ENCODE peak calls at places on chromosome 18, in four cellular contexts. I is IMR-90, W is left ventricle myocardium inferior, V is PC-3. L is an unnamed sample.

GRCh38 chr18:2515908-2516625 is 55.2 kb downstream of the METTL4 start:
- DNase-seq in I (peak), W (no peak), V (peak), L (no peak)

GRCh38 chr18:67359868-67360838 is 156.4 kb downstream of the DSEL start:
- DNase-seq in I (peak), W (no peak), V (peak), L (peak)

GRCh38 chr18:23106575-23106974 is 28.7 kb upstream of the CABLES1 start:
- DNase-seq in I (peak), W (no peak), V (peak), L (no peak)

GRCh38 chr18:25465152-25465790 is 113.3 kb upstream of the ZNF521 start:
- DNase-seq in I (no peak), W (no peak), V (no peak), L (no peak)

GRCh38 chr18:934518-935123 is 29.9 kb downstream of the ADCYAP1 start:
- DNase-seq in I (no peak), W (no peak), V (no peak), L (no peak)

GRCh38 chr18:7272268-7273049 is 41.6 kb downstream of the LRRC30 start:
- DNase-seq in I (peak), W (peak), V (peak), L (peak)

GRCh38 chr18:48676756-48677368 is 138.0 kb downstream of the CTIF start:
- DNase-seq in I (peak), W (peak), V (peak), L (peak)

GRCh38 chr18:46810481-46811000 is 53.7 kb upstream of the ST8SIA5 start:
- DNase-seq in I (no peak), W (no peak), V (no peak), L (no peak)

GRCh38 chr18:49052891-49053644 is 102.3 kb upstream of the SMAD7 start:
- DNase-seq in I (peak), W (no peak), V (peak), L (no peak)

GRCh38 chr18:46481847-46482245 is 175.2 kb downstream of the LOXHD1 start:
- DNase-seq in I (no peak), W (no peak), V (peak), L (no peak)

GRCh38 chr18:56574827-56575226 is 63.6 kb downstream of the TXNL1 start:
- DNase-seq in I (peak), W (peak), V (no peak), L (peak)

GRCh38 chr18:39571511-39571910 is 2005.9 kb upstream of the CELF4 start:
- DNase-seq in I (peak), W (no peak), V (peak), L (no peak)

GRCh38 chr18:70649683-70650082 is 360.8 kb downstream of the SOCS6 start:
- DNase-seq in I (no peak), W (no peak), V (no peak), L (no peak)

GRCh38 chr18:47265197-47265596 is 13.7 kb upstream of the SKOR2 start:
- DNase-seq in I (peak), W (no peak), V (peak), L (no peak)

GRCh38 chr18:370753-371615 is 103.1 kb upstream of the THOC1 start:
- DNase-seq in I (no peak), W (no peak), V (no peak), L (no peak)

GRCh38 chr18:48613589-48613988 is 74.8 kb downstream of the CTIF start:
- DNase-seq in I (peak), W (peak), V (no peak), L (peak)

GRCh38 chr18:34083910-34084309 is 140.8 kb downstream of the NOL4 start:
- DNase-seq in I (no peak), W (no peak), V (no peak), L (no peak)

GRCh38 chr18:48132993-48133674 is 202.7 kb upstream of the SMAD2 start:
- DNase-seq in I (no peak), W (no peak), V (no peak), L (no peak)

GRCh38 chr18:22865354-22866116 is 67.6 kb upstream of the RBBP8 start:
- DNase-seq in I (no peak), W (no peak), V (no peak), L (no peak)

GRCh38 chr18:57542801-57543427 is 43.6 kb downstream of the FECH start:
- DNase-seq in I (peak), W (no peak), V (no peak), L (no peak)

GRCh38 chr18:34809697-34810096 is 99.6 kb downstream of the DTNA start:
- DNase-seq in I (peak), W (peak), V (peak), L (peak)

GRCh38 chr18:74493689-74494088 is 2.5 kb upstream of the CNDP2 start:
- DNase-seq in I (peak), W (no peak), V (peak), L (no peak)

GRCh38 chr18:33682436-33682835 is 104.4 kb downstream of the ASXL3 start:
- DNase-seq in I (no peak), W (no peak), V (no peak), L (no peak)

GRCh38 chr18:37435996-37436395 is 129.6 kb downstream of the CELF4 start:
- DNase-seq in I (no peak), W (no peak), V (no peak), L (no peak)

GRCh38 chr18:53819174-53819573 is 405.3 kb downstream of the MBD2 start:
- DNase-seq in I (no peak), W (peak), V (no peak), L (no peak)

GRCh38 chr18:77086034-77086433 is 46.5 kb downstream of the MBP start:
- DNase-seq in I (peak), W (no peak), V (peak), L (no peak)

GRCh38 chr18:74522635-74523548 is 11.4 kb upstream of the CNDP1 start:
- DNase-seq in I (no peak), W (no peak), V (no peak), L (no peak)

GRCh38 chr18:35730738-35731370 is 149.3 kb downstream of the GALNT1 start:
- DNase-seq in I (peak), W (peak), V (no peak), L (no peak)

GRCh38 chr18:10687161-10687925 is 161.5 kb downstream of the NAPG start:
- DNase-seq in I (peak), W (no peak), V (no peak), L (no peak)

GRCh38 chr18:42617086-42617725 is 498.3 kb downstream of the RIT2 start:
- DNase-seq in I (no peak), W (no peak), V (no peak), L (no peak)

GRCh38 chr18:42614619-42615293 is 500.7 kb downstream of the RIT2 start:
- DNase-seq in I (no peak), W (peak), V (no peak), L (no peak)

GRCh38 chr18:42619771-42620170 is 495.7 kb downstream of the RIT2 start:
- DNase-seq in I (no peak), W (no peak), V (no peak), L (no peak)

GRCh38 chr18:42620585-42620984 is 494.9 kb downstream of the RIT2 start:
- DNase-seq in I (no peak), W (no peak), V (no peak), L (no peak)
- TF ChIP-seq CTCF in I (no peak), W (no peak), V (no peak), L (no peak)

DNA sequence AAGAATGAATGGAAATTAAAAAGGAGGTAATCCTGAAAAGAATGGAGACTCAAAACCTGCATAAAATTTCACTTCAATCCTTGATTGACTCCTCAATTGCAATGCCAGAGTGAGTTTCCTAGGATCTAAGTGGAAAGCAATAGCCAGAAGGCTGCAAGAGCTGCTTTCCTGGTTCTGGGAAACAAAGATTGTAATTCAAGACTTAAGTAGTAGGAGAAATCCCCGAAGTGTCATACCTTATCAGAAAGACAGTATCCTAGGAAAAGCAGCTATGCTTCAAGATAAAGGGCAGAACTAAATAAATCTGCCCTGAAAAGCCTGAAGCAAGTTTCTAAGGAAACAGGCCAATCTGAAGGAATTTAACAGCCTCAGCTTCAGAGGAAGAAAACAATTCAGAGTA is 390.2 kb downstream of the DSC3 start:
- DNase-seq in I (no peak), W (no peak), V (no peak), L (no peak)
- H3K27ac ChIP-seq in I (no peak), W (no peak), V (no peak), L (no peak)

GRCh38 chr18:60692277-60692676 is 319.7 kb upstream of the MC4R start:
- DNase-seq in I (no peak), W (no peak), V (no peak), L (no peak)

GRCh38 chr18:60691061-60691460 is 318.5 kb upstream of the MC4R start:
- DNase-seq in I (no peak), W (no peak), V (no peak), L (no peak)

DNA sequence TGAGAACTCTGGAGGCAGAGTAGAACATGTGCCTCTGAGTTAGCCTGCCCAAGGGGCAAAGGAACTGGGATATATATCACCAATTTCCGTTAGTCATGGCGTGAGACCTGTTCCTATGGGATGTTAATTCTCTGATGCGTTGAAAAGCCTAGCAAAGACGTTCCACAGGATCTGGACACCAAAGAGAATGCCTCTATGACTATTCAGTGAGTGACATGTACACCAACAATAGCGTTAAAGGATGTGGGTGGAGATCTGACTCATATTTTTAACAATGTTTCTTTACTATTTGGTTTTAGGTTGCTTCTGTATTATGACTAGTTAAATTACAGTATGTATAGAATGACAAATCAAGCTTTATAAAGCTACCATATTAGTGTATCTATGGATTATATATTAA is 320.9 kb upstream of the MC4R start:
- DNase-seq in I (no peak), W (no peak), V (peak), L (no peak)
- TF ChIP-seq CTCF in I (no peak), W (no peak), V (no peak), L (no peak)

GRCh38 chr18:28657836-28658410 is 481.0 kb upstream of the CDH2 start:
- DNase-seq in I (no peak), W (no peak), V (peak), L (no peak)

GRCh38 chr18:28651298-28651697 is 474.4 kb upstream of the CDH2 start:
- DNase-seq in I (no peak), W (no peak), V (no peak), L (no peak)

GRCh38 chr18:28647961-28648360 is 471.0 kb upstream of the CDH2 start:
- DNase-seq in I (no peak), W (no peak), V (no peak), L (no peak)

GRCh38 chr18:28650860-28651259 is 473.9 kb upstream of the CDH2 start:
- DNase-seq in I (no peak), W (no peak), V (peak), L (no peak)

GRCh38 chr18:28652654-28653053 is 475.7 kb upstream of the CDH2 start:
- DNase-seq in I (no peak), W (no peak), V (no peak), L (no peak)
- H3K27ac ChIP-seq in I (no peak), W (no peak), V (no peak), L (no peak)